ENCODE peak calls at places on chromosomes 3 and 15, in four cellular contexts. J is NCI-H2081 treated with DMSO at 0.1 percent for 48 hours, K is posterior cingulate gyrus, V is NCI-H2029. A is an unnamed sample.

GRCh38 chr3:183287301-183287971 is 34.4 kb downstream of the B3GNT5 start:
- DNase-seq in J (no peak), K (no peak), V (no peak), A (no peak)

GRCh38 chr3:168876346-168877035 is 780.8 kb upstream of the GOLIM4 start:
- DNase-seq in J (no peak), K (no peak), V (no peak), A (no peak)

GRCh38 chr3:197364410-197365071 is 66.1 kb upstream of the DLG1 start:
- DNase-seq in J (no peak), K (no peak), V (peak), A (no peak)

GRCh38 chr15:72521682-72522081 is 47.6 kb downstream of the ARIH1 start:
- DNase-seq in J (no peak), K (no peak), V (no peak), A (no peak)

GRCh38 chr3:148218222-148218621 is 479.5 kb upstream of the AGTR1 start:
- DNase-seq in J (no peak), K (no peak), V (no peak), A (no peak)

GRCh38 chr3:143951351-143951971 is 20.2 kb upstream of the DIPK2A start:
- DNase-seq in J (no peak), K (peak), V (peak), A (no peak)

GRCh38 chr3:197038604-197039003 is 9.0 kb upstream of the MELTF start:
- DNase-seq in J (no peak), K (no peak), V (no peak), A (no peak)

GRCh38 chr15:76576526-76577279 is 240.1 kb downstream of the ISL2 start:
- DNase-seq in J (no peak), K (no peak), V (no peak), A (no peak)

GRCh38 chr3:125261031-125261430 is 48.5 kb upstream of the SLC12A8 start:
- DNase-seq in J (peak), K (no peak), V (peak), A (no peak)

GRCh38 chr3:116630494-116630893 is 79.1 kb upstream of the TUSC7 start:
- DNase-seq in J (no peak), K (no peak), V (no peak), A (no peak)

GRCh38 chr15:77622212-77622941 is 10.3 kb downstream of the LINGO1 start:
- DNase-seq in J (no peak), K (no peak), V (no peak), A (no peak)

GRCh38 chr3:148150141-148150540 is 547.6 kb upstream of the AGTR1 start:
- DNase-seq in J (no peak), K (no peak), V (no peak), A (no peak)

GRCh38 chr3:168081171-168081771 is 14.5 kb downstream of the GOLIM4 start:
- DNase-seq in J (no peak), K (no peak), V (no peak), A (no peak)

GRCh38 chr3:30743641-30744317 is 137.4 kb downstream of the TGFBR2 start:
- DNase-seq in J (no peak), K (no peak), V (no peak), A (no peak)

GRCh38 chr3:16319307-16319706 is 54.3 kb downstream of the OXNAD1 start:
- DNase-seq in J (no peak), K (no peak), V (no peak), A (peak)

GRCh38 chr15:34793901-34794300 is 1.4 kb downstream of the ACTC1 start:
- DNase-seq in J (no peak), K (no peak), V (no peak), A (no peak)

GRCh38 chr3:141457624-141458236 is 29.1 kb upstream of the RASA2 start:
- DNase-seq in J (no peak), K (no peak), V (peak), A (no peak)

GRCh38 chr15:65611888-65612615 is 1.1 kb upstream of the INTS14 start:
- DNase-seq in J (no peak), K (no peak), V (no peak), A (no peak)

GRCh38 chr3:50467932-50468331 is 35.5 kb downstream of the CACNA2D2 start:
- DNase-seq in J (no peak), K (no peak), V (no peak), A (no peak)

GRCh38 chr15:70483513-70483912 is 279.8 kb downstream of the UACA start:
- DNase-seq in J (no peak), K (no peak), V (no peak), A (no peak)

GRCh38 chr15:40308844-40309189 is 1.1 kb upstream of the PLCB2 start:
- DNase-seq in J (no peak), K (no peak), V (no peak), A (no peak)

GRCh38 chr3:17231537-17232261 is 346.9 kb downstream of the PLCL2 start:
- DNase-seq in J (no peak), K (no peak), V (peak), A (no peak)

GRCh38 chr3:31770822-31771326 is 210.2 kb downstream of the OSBPL10 start:
- DNase-seq in J (no peak), K (no peak), V (no peak), A (no peak)

GRCh38 chr15:82875411-82876003 is 66.1 kb downstream of the WHAMM start:
- DNase-seq in J (no peak), K (no peak), V (no peak), A (no peak)

GRCh38 chr15:63553388-63553791 is 43.8 kb upstream of the FBXL22 start:
- DNase-seq in J (peak), K (no peak), V (no peak), A (no peak)

GRCh38 chr15:48946088-48946839 is 17.5 kb downstream of the SHC4 start:
- DNase-seq in J (no peak), K (no peak), V (no peak), A (no peak)

GRCh38 chr3:127545711-127546457 is 44.6 kb downstream of the TPRA1 start:
- DNase-seq in J (no peak), K (no peak), V (no peak), A (no peak)